ENCODE peak calls at places on chromosomes 11 and 22, in seven cellular contexts. E is HepG2, D is HCT116, Q is GM12878, W is H1, J is SK-N-SH, X is K562. H is an unnamed sample.

GRCh38 chr11:87022738-87023137 is 15.0 kb upstream of the TMEM135 start:
- DNase-seq in W (no peak), Q (no peak), E (no peak), X (no peak), D (no peak), J (no peak), H (no peak)

GRCh38 chr11:130892847-130893246 is 23.4 kb downstream of the SNX19 start:
- DNase-seq in E (no peak), X (no peak), J (no peak), Q (no peak), D (no peak), W (no peak), H (no peak)

GRCh38 chr11:2774173-2775082 is 74.6 kb upstream of the KCNQ1OT1 start:
- DNase-seq in W (no peak), J (no peak), Q (no peak), X (no peak), D (no peak), E (no peak), H (no peak)

GRCh38 chr11:60947666-60948065 is 4.3 kb downstream of the SLC15A3 start:
- DNase-seq in X (no peak), Q (no peak), E (no peak), J (no peak), W (no peak), D (no peak), H (no peak)

GRCh38 chr11:34750692-34751405 is 130.0 kb downstream of the EHF start:
- DNase-seq in Q (no peak), W (no peak), E (no peak), X (no peak), D (no peak), J (no peak), H (no peak)

GRCh38 chr11:44973634-44974401 is 23.1 kb upstream of the TP53I11 start:
- DNase-seq in Q (no peak), J (no peak), W (no peak), E (no peak), D (no peak), X (no peak), H (no peak)

GRCh38 chr11:132962026-132962425 is 570.3 kb downstream of the OPCML start:
- DNase-seq in Q (no peak), W (no peak), X (no peak), E (no peak), D (no peak), J (peak; percentile 44), H (no peak)

GRCh38 chr11:1774886-1775285 is 11.2 kb upstream of the CTSD start:
- DNase-seq in E (no peak), J (no peak), W (no peak), X (no peak), Q (no peak), D (no peak), H (no peak)

GRCh38 chr11:90241414-90241813 is 18.6 kb upstream of the CHORDC1 start:
- DNase-seq in X (no peak), J (no peak), D (no peak), W (no peak), E (peak; percentile 20), Q (no peak), H (no peak)

GRCh38 chr11:116331381-116331780 is 441.4 kb downstream of the BUD13 start:
- DNase-seq in W (no peak), J (no peak), X (no peak), E (no peak), Q (no peak), D (no peak), H (no peak)

GRCh38 chr22:36764060-36764459 is 11.9 kb downstream of the IFT27 start:
- DNase-seq in D (no peak), X (no peak), J (no peak), W (no peak), E (no peak), Q (no peak), H (no peak)

GRCh38 chr22:23705358-23705757 is 14.5 kb downstream of the RGL4 start:
- DNase-seq in J (no peak), Q (no peak), E (no peak), W (no peak), X (no peak), D (no peak), H (no peak)

GRCh38 chr11:117816846-117817212 is 7.7 kb downstream of the FXYD2 start:
- DNase-seq in X (no peak), W (no peak), D (no peak), Q (no peak), J (no peak), E (no peak), H (no peak)

GRCh38 chr11:61531033-61531432 is 22.5 kb downstream of the LRRC10B start:
- DNase-seq in D (no peak), W (no peak), J (peak; percentile 90), E (no peak), X (no peak), Q (no peak), H (no peak)

GRCh38 chr11:47398011-47398410 is 10.4 kb upstream of the SLC39A13 start:
- DNase-seq in E (no peak), W (no peak), J (no peak), Q (no peak), D (no peak), X (no peak), H (no peak)

GRCh38 chr11:9385288-9385902 is 943 bp downstream of the IPO7 start:
- DNase-seq in D (no peak), J (no peak), W (no peak), Q (no peak), E (peak; percentile 76), X (no peak), H (no peak)

DNA sequence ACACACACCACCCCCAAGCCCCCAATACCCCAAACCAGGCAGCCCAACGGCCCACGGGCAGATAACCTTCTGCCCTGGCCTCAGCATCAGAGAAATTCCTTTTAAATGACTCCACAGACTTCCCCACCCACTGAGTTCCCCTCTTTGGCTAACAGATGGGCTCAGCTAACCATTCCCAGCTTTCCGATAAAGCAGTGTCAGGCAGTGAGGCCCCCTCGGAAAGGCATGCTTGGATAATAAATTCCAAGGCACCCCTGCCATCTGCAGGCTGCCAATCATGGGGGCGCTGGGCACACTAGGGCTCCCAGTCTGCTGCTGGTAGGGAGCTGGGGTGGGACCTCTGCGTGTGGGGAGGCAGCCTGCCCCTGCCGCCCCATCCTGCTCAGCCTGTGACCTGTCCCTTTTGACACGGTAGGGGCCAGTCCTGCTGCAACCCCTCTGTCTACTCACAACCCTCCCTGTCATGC is 453.6 kb downstream of the MIAT start:
- DNase-seq in X (no peak), Q (no peak), E (peak; percentile 49), J (peak; percentile 57), D (no peak), W (no peak), H (no peak)
- TF ChIP-seq JUND in X (no peak), Q (no peak), E (no peak), J (peak; percentile 29), D (no peak), W (peak; percentile 57), H (no peak)

GRCh38 chr11:6657346-6657745 is 1.7 kb upstream of the DCHS1 start:
- DNase-seq in E (no peak), D (no peak), W (no peak), J (no peak), Q (no peak), X (no peak), H (no peak)
- TF ChIP-seq JUND in E (no peak), D (no peak), W (no peak), J (no peak), Q (no peak), X (no peak), H (no peak)

GRCh38 chr22:27718186-27719032 is 83.1 kb downstream of the MN1 start:
- DNase-seq in Q (no peak), X (peak; percentile 80), J (peak; percentile 54), D (peak; percentile 87), W (no peak), E (peak; percentile 25), H (peak; percentile 31)
- TF ChIP-seq JUND in Q (no peak), X (peak; percentile 98), J (peak; percentile 81), D (peak; percentile 87), W (peak; percentile 66), E (no peak), H (no peak)

GRCh38 chr11:75384438-75385080 is 14.8 kb upstream of the RPS3 start:
- DNase-seq in Q (no peak), D (peak; percentile 68), W (peak; percentile 88), X (peak; percentile 87), E (peak; percentile 50), J (peak; percentile 89), H (peak; percentile 87)
- TF ChIP-seq JUND in Q (no peak), D (no peak), W (no peak), X (peak; percentile 41), E (no peak), J (no peak), H (no peak)

GRCh38 chr11:77421041-77421723 is 52.7 kb downstream of the PAK1 start:
- DNase-seq in W (no peak), X (no peak), J (no peak), E (no peak), Q (no peak), D (no peak), H (no peak)
- TF ChIP-seq JUND in W (no peak), X (no peak), J (no peak), E (no peak), Q (no peak), D (no peak), H (no peak)

DNA sequence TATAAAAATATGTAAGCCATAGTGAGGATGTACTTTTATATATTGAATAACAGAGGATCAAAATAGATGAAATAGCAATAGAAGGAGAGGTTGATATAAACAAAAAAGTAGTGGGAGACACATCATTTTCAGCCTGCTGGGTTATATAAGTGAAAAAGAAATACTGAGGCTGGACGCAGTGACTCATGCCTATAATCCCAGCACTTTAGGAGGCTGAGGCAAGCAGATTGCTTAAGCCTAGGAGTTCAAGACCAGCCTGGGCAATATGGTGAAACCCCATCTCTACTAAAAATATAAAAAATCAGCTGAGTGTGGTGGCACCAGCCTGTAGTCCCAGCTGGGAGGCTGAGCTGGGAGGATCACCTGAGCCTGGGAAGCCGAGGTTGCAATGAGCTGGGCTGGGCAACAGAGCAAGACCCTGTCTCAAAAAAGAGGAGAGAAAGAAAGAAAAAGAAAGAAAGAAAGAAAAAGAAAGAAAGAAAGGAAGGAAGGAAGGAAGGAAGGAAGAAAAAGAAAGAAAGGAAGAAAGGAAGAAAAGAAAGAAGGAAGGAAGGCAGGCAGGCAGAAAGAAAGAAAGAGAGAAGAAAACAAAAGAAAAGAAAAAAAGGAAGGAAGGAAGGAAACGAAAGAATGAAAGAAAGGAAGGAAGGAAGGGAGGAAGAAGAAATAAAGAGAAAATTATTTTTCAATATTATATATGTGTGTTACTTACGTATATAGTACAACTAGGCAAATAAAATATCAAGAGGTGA is 7.0 kb upstream of the P2RY2 start:
- DNase-seq in E (no peak), Q (no peak), X (no peak), D (no peak), W (no peak), J (no peak), H (no peak)
- TF ChIP-seq JUND in E (no peak), Q (no peak), X (no peak), D (no peak), W (no peak), J (no peak), H (no peak)